ENCODE peak calls at places on chromosomes 7 and 10, in nine cellular contexts. K, L, T, J, H, O, N, F and C are unnamed samples.
A peak's percentile ranks its signal among the peaks of the same experiment; 100 is the strongest.

GRCh38 chr7:120806669-120807068 is 51.3 kb downstream of the TSPAN12 start:
- DNase-seq in F (no peak), T (no peak), H (no peak), J (no peak), O (no peak), K (no peak), L (no peak), N (no peak), C (no peak)

GRCh38 chr7:22576941-22577927 is 77.2 kb upstream of the STEAP1B start:
- DNase-seq in L (no peak), H (no peak), J (no peak), N (no peak), O (peak; percentile 83), K (peak; percentile 45), F (peak; percentile 71), T (no peak), C (peak; percentile 89)

GRCh38 chr10:131193923-131194322 is 117.6 kb downstream of the TCERG1L start:
- DNase-seq in F (no peak), K (no peak), L (no peak), O (peak; percentile 53), T (no peak), H (no peak), N (no peak), J (peak; percentile 31), C (no peak)

GRCh38 chr10:23345861-23346260 is 1.3 kb upstream of the C10orf67 start:
- DNase-seq in T (no peak), K (no peak), H (no peak), L (no peak), O (no peak), J (no peak), F (no peak), N (no peak), C (no peak)

GRCh38 chr7:151925446-151926335 is 30.6 kb upstream of the GALNTL5 start:
- DNase-seq in H (no peak), K (no peak), T (no peak), N (peak; percentile 86), J (peak; percentile 95), O (peak; percentile 93), F (peak; percentile 77), L (no peak), C (peak; percentile 88)

GRCh38 chr10:80497187-80498038 is 40.3 kb upstream of the SH2D4B start:
- DNase-seq in F (peak; percentile 86), T (no peak), K (peak; percentile 38), N (peak; percentile 28), J (peak; percentile 77), O (peak; percentile 93), H (no peak), L (no peak), C (peak; percentile 80)

GRCh38 chr7:23893942-23894890 is 184.2 kb downstream of the STK31 start:
- DNase-seq in H (no peak), K (no peak), N (no peak), J (no peak), F (no peak), T (no peak), O (no peak), L (no peak), C (peak; percentile 80)

GRCh38 chr7:5139998-5140397 is 50.0 kb upstream of the WIPI2 start:
- DNase-seq in T (no peak), O (no peak), F (no peak), K (peak; percentile 22), J (no peak), H (no peak), L (peak; percentile 39), N (peak; percentile 33), C (peak; percentile 67)

GRCh38 chr10:79331709-79332108 is 15.6 kb upstream of the PPIF start:
- DNase-seq in N (no peak), T (no peak), O (no peak), H (peak; percentile 80), J (no peak), F (no peak), K (no peak), L (no peak), C (peak; percentile 89)

GRCh38 chr10:103752680-103753248 is 102.6 kb downstream of the SH3PXD2A start:
- DNase-seq in N (no peak), H (no peak), T (no peak), F (no peak), L (no peak), O (no peak), K (no peak), J (no peak), C (peak; percentile 62)

GRCh38 chr7:74542558-74543117 is 88.9 kb downstream of the GTF2IRD1 start:
- DNase-seq in L (no peak), O (peak; percentile 90), F (no peak), J (no peak), H (no peak), T (no peak), N (no peak), K (no peak), C (no peak)

GRCh38 chr7:17521437-17521836 is 223.0 kb downstream of the AHR start:
- DNase-seq in N (no peak), F (no peak), J (no peak), T (no peak), K (no peak), O (no peak), H (no peak), L (no peak), C (peak; percentile 46)

GRCh38 chr7:151244156-151244870 is 4.2 kb downstream of the SMARCD3 start:
- DNase-seq in N (peak; percentile 51), H (peak; percentile 73), O (peak; percentile 86), F (no peak), J (no peak), L (no peak), T (no peak), K (no peak), C (peak; percentile 81)

GRCh38 chr7:33059635-33060034 is 2.9 kb downstream of the NT5C3A start:
- DNase-seq in F (no peak), H (no peak), O (no peak), L (no peak), N (no peak), J (no peak), K (no peak), T (no peak), C (no peak)

GRCh38 chr7:33061282-33061928 is 1.2 kb downstream of the NT5C3A start:
- DNase-seq in T (no peak), L (no peak), K (no peak), F (no peak), N (no peak), H (no peak), O (no peak), J (no peak), C (peak; percentile 40)

GRCh38 chr7:33065981-33066380 is 3.4 kb upstream of the NT5C3A start:
- DNase-seq in H (no peak), F (no peak), N (no peak), L (no peak), T (no peak), K (no peak), J (no peak), O (no peak), C (no peak)

GRCh38 chr7:33062782-33063443 is 337 bp upstream of the NT5C3A start:
- DNase-seq in F (peak; percentile 95), K (peak; percentile 94), J (peak; percentile 97), N (peak; percentile 95), H (peak; percentile 93), T (peak; percentile 77), L (peak; percentile 93), O (peak; percentile 98), C (peak; percentile 99)

DNA sequence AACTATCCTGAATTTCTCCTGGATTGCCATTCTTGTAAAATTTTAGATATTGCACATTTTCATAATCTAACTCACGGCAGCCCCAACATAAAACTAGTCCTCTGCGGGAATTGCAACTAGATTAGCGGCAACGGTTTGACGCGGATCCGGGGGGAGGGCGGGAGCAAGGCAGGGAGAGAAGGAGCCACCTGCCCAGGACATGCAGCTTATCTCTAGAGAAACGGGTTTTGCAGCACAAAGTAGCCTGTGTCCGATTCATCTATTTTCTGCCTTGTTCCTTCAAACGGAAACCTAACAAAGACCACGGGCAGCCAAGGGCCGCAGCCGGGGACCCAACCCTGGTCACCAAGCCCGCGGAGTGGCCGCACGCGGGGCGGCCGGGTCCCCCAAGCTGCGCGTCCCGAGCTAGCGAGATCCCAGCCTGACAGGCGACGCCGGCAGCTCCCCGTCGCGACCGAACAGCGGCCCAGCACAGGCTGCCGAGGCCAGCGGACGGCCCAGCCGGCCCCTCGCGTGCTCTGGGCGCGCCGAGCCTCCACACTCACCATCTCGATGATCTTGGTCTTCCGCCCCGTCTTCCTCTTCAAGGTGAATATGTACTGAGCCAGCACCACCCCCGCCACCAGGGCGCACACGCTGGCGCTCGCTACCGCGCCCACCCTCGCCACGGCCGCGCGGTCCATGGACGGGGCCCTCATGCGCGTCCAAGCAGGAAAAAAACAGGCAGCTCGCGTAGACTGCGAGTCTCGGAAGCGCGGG is at the start of gene NT5C3A:
- DNase-seq in N (peak; percentile 52), J (peak; percentile 66), L (no peak), T (no peak), F (no peak), O (no peak), K (no peak), H (peak; percentile 51), C (peak; percentile 70)
- TF ChIP-seq POLR2A in N (peak; percentile 67), J (peak; percentile 57), L (no peak), T (peak; percentile 79), F (no peak), O (no peak), K (peak; percentile 51), H (peak; percentile 57), C (peak; percentile 80)

GRCh38 chr10:91162495-91163268 is 57.8 kb upstream of the PCGF5 start:
- DNase-seq in J (peak; percentile 92), K (peak; percentile 69), L (no peak), F (peak; percentile 84), H (peak; percentile 43), O (peak; percentile 93), T (no peak), N (peak; percentile 79), C (peak; percentile 36)
- TF ChIP-seq POLR2A in J (peak; percentile 60), K (peak; percentile 26), L (no peak), F (peak; percentile 33), H (peak; percentile 36), O (no peak), T (peak; percentile 61), N (no peak), C (no peak)

DNA sequence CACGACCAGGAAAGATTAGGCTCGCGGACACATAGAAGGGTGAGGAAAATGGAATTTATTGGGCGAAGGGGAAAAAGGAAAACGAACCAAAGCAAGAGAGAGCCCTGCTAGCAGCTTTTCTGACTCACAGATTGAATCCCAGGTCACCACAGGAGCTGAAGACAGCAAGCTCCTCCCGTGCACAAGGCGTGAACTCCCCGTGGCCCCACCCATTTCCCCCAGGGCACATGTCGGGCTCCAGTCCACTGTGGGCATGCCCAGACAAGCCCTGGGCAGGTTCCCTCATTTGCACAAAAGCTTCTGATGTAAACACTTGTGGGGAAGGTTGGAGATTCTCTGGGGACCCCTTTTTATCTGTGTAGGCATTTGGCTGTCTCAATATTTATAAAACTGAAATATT is 582.4 kb downstream of the SUGCT start:
- DNase-seq in H (peak; percentile 12), N (peak; percentile 14), K (peak; percentile 57), F (peak; percentile 80), T (no peak), J (no peak), L (peak; percentile 81), O (peak; percentile 92), C (peak; percentile 70)
- TF ChIP-seq POLR2A in H (no peak), N (no peak), K (no peak), F (no peak), T (no peak), J (no peak), L (peak; percentile 48), O (no peak), C (no peak)

DNA sequence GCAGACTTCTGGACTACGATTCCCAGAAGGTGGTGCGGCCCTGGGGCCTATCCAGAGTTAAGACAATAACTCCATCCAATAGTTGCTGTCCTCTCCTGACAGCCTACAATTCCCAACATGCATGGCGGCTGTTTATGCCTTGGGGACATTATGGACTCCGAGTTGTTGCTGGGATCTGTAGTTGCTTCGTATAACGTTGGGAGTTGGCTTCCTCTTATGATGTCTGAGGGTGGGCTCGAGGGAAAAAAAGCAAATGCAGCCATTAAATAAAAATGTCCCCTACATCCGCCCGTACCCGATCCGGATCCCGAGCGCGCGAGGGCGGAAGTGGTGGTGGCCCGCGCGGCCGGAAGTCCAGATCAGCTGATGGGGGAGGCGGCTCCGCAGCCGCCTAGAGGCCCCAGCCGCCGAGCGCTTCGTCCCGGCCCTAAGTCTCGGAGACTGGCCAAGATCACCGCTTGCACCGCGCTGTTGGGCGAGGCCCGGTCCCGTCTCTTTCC is at the start of gene ZSWIM8:
- DNase-seq in F (peak; percentile 93), T (peak; percentile 71), N (peak; percentile 88), H (peak; percentile 99), J (peak; percentile 93), L (peak; percentile 91), O (peak; percentile 97), K (peak; percentile 86), C (peak; percentile 97)
- TF ChIP-seq POLR2A in F (peak; percentile 27), T (peak; percentile 82), N (peak; percentile 84), H (peak; percentile 52), J (peak; percentile 76), L (peak; percentile 14), O (no peak), K (peak; percentile 41), C (peak; percentile 34)